ENCODE peak calls at places on chromosomes 13 and 19, in seven cellular contexts. One of them, this sample, is unnamed.

GRCh38 chr13:75993823-75994222 is 357.7 kb downstream of the LMO7 start:
- DNase-seq in WERI-Rb-1: no peak
- DNase-seq in fibroblast of pulmonary artery: peak; percentile 26
- DNase-seq in ovary: no peak
- DNase-seq in brain microvascular endothelial cell: no peak
- DNase-seq in K562: no peak
- DNase-seq in HFFc6: no peak
- DNase-seq in this sample: no peak

GRCh38 chr13:100234006-100234405 is 145.1 kb downstream of the PCCA start:
- DNase-seq in WERI-Rb-1: no peak
- DNase-seq in fibroblast of pulmonary artery: no peak
- DNase-seq in ovary: no peak
- DNase-seq in brain microvascular endothelial cell: no peak
- DNase-seq in K562: no peak
- DNase-seq in HFFc6: no peak
- DNase-seq in this sample: no peak

GRCh38 chr19:2270157-2270571 is 11.8 kb downstream of the PEAK3 start:
- DNase-seq in WERI-Rb-1: no peak
- DNase-seq in fibroblast of pulmonary artery: no peak
- DNase-seq in ovary: peak; percentile 80
- DNase-seq in brain microvascular endothelial cell: no peak
- DNase-seq in K562: peak; percentile 57
- DNase-seq in HFFc6: no peak
- DNase-seq in this sample: peak; percentile 42

GRCh38 chr19:18634612-18635290 is 2.1 kb upstream of the KLHL26 start:
- DNase-seq in WERI-Rb-1: no peak
- DNase-seq in fibroblast of pulmonary artery: no peak
- DNase-seq in ovary: no peak
- DNase-seq in brain microvascular endothelial cell: no peak
- DNase-seq in K562: no peak
- DNase-seq in HFFc6: peak; percentile 19
- DNase-seq in this sample: no peak

GRCh38 chr13:111325146-111325890 is 4.9 kb downstream of the TEX29 start:
- DNase-seq in WERI-Rb-1: no peak
- DNase-seq in fibroblast of pulmonary artery: no peak
- DNase-seq in ovary: no peak
- DNase-seq in brain microvascular endothelial cell: no peak
- DNase-seq in K562: no peak
- DNase-seq in HFFc6: no peak
- DNase-seq in this sample: no peak

GRCh38 chr19:46840157-46840942 is 10.3 kb downstream of the AP2S1 start:
- DNase-seq in WERI-Rb-1: peak; percentile 55
- DNase-seq in fibroblast of pulmonary artery: peak; percentile 78
- DNase-seq in ovary: peak; percentile 77
- DNase-seq in brain microvascular endothelial cell: peak; percentile 37
- DNase-seq in K562: peak; percentile 68
- DNase-seq in HFFc6: no peak
- DNase-seq in this sample: peak; percentile 71

GRCh38 chr13:113886561-113887112 is 22.8 kb upstream of the GAS6 start:
- DNase-seq in WERI-Rb-1: no peak
- DNase-seq in fibroblast of pulmonary artery: no peak
- DNase-seq in ovary: no peak
- DNase-seq in brain microvascular endothelial cell: no peak
- DNase-seq in K562: no peak
- DNase-seq in HFFc6: no peak
- DNase-seq in this sample: no peak

GRCh38 chr19:15866646-15867045 is 31.2 kb downstream of the CYP4F2 start:
- DNase-seq in WERI-Rb-1: no peak
- DNase-seq in fibroblast of pulmonary artery: no peak
- DNase-seq in ovary: no peak
- DNase-seq in brain microvascular endothelial cell: no peak
- DNase-seq in K562: no peak
- DNase-seq in HFFc6: no peak
- DNase-seq in this sample: no peak

GRCh38 chr13:59319276-59319675 is 844.5 kb downstream of the DIAPH3 start:
- DNase-seq in WERI-Rb-1: no peak
- DNase-seq in fibroblast of pulmonary artery: peak; percentile 25
- DNase-seq in ovary: no peak
- DNase-seq in brain microvascular endothelial cell: no peak
- DNase-seq in K562: no peak
- DNase-seq in HFFc6: no peak
- DNase-seq in this sample: no peak

GRCh38 chr19:18875726-18876125 is 20.2 kb downstream of the CERS1 start:
- DNase-seq in WERI-Rb-1: no peak
- DNase-seq in fibroblast of pulmonary artery: no peak
- DNase-seq in ovary: no peak
- DNase-seq in brain microvascular endothelial cell: no peak
- DNase-seq in K562: no peak
- DNase-seq in HFFc6: peak; percentile 43
- DNase-seq in this sample: no peak

GRCh38 chr13:27200413-27201066 is 28.9 kb upstream of the USP12 start:
- DNase-seq in WERI-Rb-1: no peak
- DNase-seq in fibroblast of pulmonary artery: no peak
- DNase-seq in ovary: no peak
- DNase-seq in brain microvascular endothelial cell: no peak
- DNase-seq in K562: no peak
- DNase-seq in HFFc6: no peak
- DNase-seq in this sample: no peak

GRCh38 chr13:74306496-74306895 is 172.3 kb upstream of the KLF12 start:
- DNase-seq in WERI-Rb-1: no peak
- DNase-seq in fibroblast of pulmonary artery: peak; percentile 20
- DNase-seq in ovary: no peak
- DNase-seq in brain microvascular endothelial cell: peak; percentile 23
- DNase-seq in K562: no peak
- DNase-seq in HFFc6: peak; percentile 15
- DNase-seq in this sample: no peak

GRCh38 chr13:97879646-97880297 is 73.7 kb upstream of the IPO5 start:
- DNase-seq in WERI-Rb-1: no peak
- DNase-seq in fibroblast of pulmonary artery: peak; percentile 77
- DNase-seq in ovary: no peak
- DNase-seq in brain microvascular endothelial cell: peak; percentile 82
- DNase-seq in K562: no peak
- DNase-seq in HFFc6: peak; percentile 83
- DNase-seq in this sample: no peak

GRCh38 chr13:48221301-48222190 is 11.5 kb upstream of the ITM2B start:
- DNase-seq in WERI-Rb-1: no peak
- DNase-seq in fibroblast of pulmonary artery: no peak
- DNase-seq in ovary: peak; percentile 49
- DNase-seq in brain microvascular endothelial cell: no peak
- DNase-seq in K562: no peak
- DNase-seq in HFFc6: no peak
- DNase-seq in this sample: no peak

GRCh38 chr13:107185889-107186288 is 618.0 kb upstream of the ARGLU1 start:
- DNase-seq in WERI-Rb-1: no peak
- DNase-seq in fibroblast of pulmonary artery: peak; percentile 53
- DNase-seq in ovary: no peak
- DNase-seq in brain microvascular endothelial cell: peak; percentile 46
- DNase-seq in K562: no peak
- DNase-seq in HFFc6: no peak
- DNase-seq in this sample: no peak

GRCh38 chr13:31807090-31807541 is 67.8 kb downstream of the RXFP2 start:
- DNase-seq in WERI-Rb-1: no peak
- DNase-seq in fibroblast of pulmonary artery: peak; percentile 16
- DNase-seq in ovary: no peak
- DNase-seq in brain microvascular endothelial cell: no peak
- DNase-seq in K562: no peak
- DNase-seq in HFFc6: no peak
- DNase-seq in this sample: peak; percentile 30

GRCh38 chr19:33500586-33500985 is 21.0 kb downstream of the PEPD start:
- DNase-seq in WERI-Rb-1: no peak
- DNase-seq in fibroblast of pulmonary artery: no peak
- DNase-seq in ovary: no peak
- DNase-seq in brain microvascular endothelial cell: no peak
- DNase-seq in K562: no peak
- DNase-seq in HFFc6: no peak
- DNase-seq in this sample: no peak

GRCh38 chr13:43755844-43756243 is 30.9 kb downstream of the ENOX1 start:
- DNase-seq in WERI-Rb-1: no peak
- DNase-seq in fibroblast of pulmonary artery: no peak
- DNase-seq in ovary: no peak
- DNase-seq in brain microvascular endothelial cell: no peak
- DNase-seq in K562: no peak
- DNase-seq in HFFc6: no peak
- DNase-seq in this sample: no peak

GRCh38 chr13:40440990-40441820 is 225.2 kb downstream of the FOXO1 start:
- DNase-seq in WERI-Rb-1: peak; percentile 18
- DNase-seq in fibroblast of pulmonary artery: peak; percentile 45
- DNase-seq in ovary: peak; percentile 80
- DNase-seq in brain microvascular endothelial cell: no peak
- DNase-seq in K562: no peak
- DNase-seq in HFFc6: no peak
- DNase-seq in this sample: peak; percentile 21

GRCh38 chr19:48568345-48568886 is 16.4 kb downstream of the SULT2B1 start:
- DNase-seq in WERI-Rb-1: peak; percentile 69
- DNase-seq in fibroblast of pulmonary artery: peak; percentile 87
- DNase-seq in ovary: peak; percentile 84
- DNase-seq in brain microvascular endothelial cell: peak; percentile 70
- DNase-seq in K562: peak; percentile 52
- DNase-seq in HFFc6: peak; percentile 89
- DNase-seq in this sample: peak; percentile 87

GRCh38 chr13:91729859-91730258 is 331.4 kb downstream of the GPC5 start:
- DNase-seq in WERI-Rb-1: no peak
- DNase-seq in fibroblast of pulmonary artery: no peak
- DNase-seq in ovary: no peak
- DNase-seq in brain microvascular endothelial cell: no peak
- DNase-seq in K562: no peak
- DNase-seq in HFFc6: no peak
- DNase-seq in this sample: no peak

GRCh38 chr13:43751624-43752023 is 35.1 kb downstream of the ENOX1 start:
- DNase-seq in WERI-Rb-1: no peak
- DNase-seq in fibroblast of pulmonary artery: peak; percentile 11
- DNase-seq in ovary: no peak
- DNase-seq in brain microvascular endothelial cell: no peak
- DNase-seq in K562: no peak
- DNase-seq in HFFc6: no peak
- DNase-seq in this sample: no peak

DNA sequence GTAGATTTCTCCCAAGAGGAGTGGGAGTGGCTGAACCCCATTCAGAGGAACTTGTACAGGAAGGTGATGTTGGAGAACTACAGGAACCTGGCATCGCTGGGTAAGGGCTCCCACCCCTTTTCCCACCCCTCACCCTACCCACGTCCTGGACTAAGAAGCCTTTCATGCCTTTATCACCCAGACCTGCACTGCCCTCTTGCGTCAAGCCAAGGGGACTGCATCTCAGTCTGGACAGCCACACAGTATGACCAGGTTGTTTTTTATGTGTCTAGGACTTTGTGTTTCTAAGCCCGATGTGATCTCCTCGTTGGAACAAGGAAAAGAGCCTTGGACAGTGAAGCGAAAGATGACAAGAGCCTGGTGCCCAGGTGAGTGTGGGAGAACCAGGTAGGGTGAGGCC is 8.8 kb downstream of the ZFP28 start:
- DNase-seq in WERI-Rb-1: peak; percentile 51
- DNase-seq in fibroblast of pulmonary artery: no peak
- DNase-seq in ovary: no peak
- DNase-seq in brain microvascular endothelial cell: no peak
- DNase-seq in K562: peak; percentile 20
- DNase-seq in HFFc6: no peak
- DNase-seq in this sample: peak; percentile 22
- TF ChIP-seq CTCF in WERI-Rb-1: peak; percentile 51
- TF ChIP-seq CTCF in fibroblast of pulmonary artery: no peak
- TF ChIP-seq CTCF in ovary: no peak
- TF ChIP-seq CTCF in brain microvascular endothelial cell: peak; percentile 39
- TF ChIP-seq CTCF in K562: peak; percentile 46
- TF ChIP-seq CTCF in HFFc6: peak; percentile 38
- TF ChIP-seq CTCF in this sample: peak; percentile 42

GRCh38 chr19:14479985-14480694 is 5.0 kb upstream of the PTGER1 start:
- DNase-seq in WERI-Rb-1: peak; percentile 67
- DNase-seq in fibroblast of pulmonary artery: no peak
- DNase-seq in ovary: no peak
- DNase-seq in brain microvascular endothelial cell: no peak
- DNase-seq in K562: peak; percentile 86
- DNase-seq in HFFc6: no peak
- DNase-seq in this sample: peak; percentile 74
- TF ChIP-seq CTCF in WERI-Rb-1: peak; percentile 96
- TF ChIP-seq CTCF in fibroblast of pulmonary artery: peak; percentile 72
- TF ChIP-seq CTCF in ovary: peak; percentile 38
- TF ChIP-seq CTCF in brain microvascular endothelial cell: peak; percentile 78
- TF ChIP-seq CTCF in K562: peak; percentile 97
- TF ChIP-seq CTCF in HFFc6: peak; percentile 94
- TF ChIP-seq CTCF in this sample: peak; percentile 88

GRCh38 chr19:8525401-8525684 is 11.4 kb upstream of the ZNF414 start:
- DNase-seq in WERI-Rb-1: no peak
- DNase-seq in fibroblast of pulmonary artery: no peak
- DNase-seq in ovary: no peak
- DNase-seq in brain microvascular endothelial cell: no peak
- DNase-seq in K562: no peak
- DNase-seq in HFFc6: no peak
- DNase-seq in this sample: no peak
- TF ChIP-seq CTCF in WERI-Rb-1: peak; percentile 56
- TF ChIP-seq CTCF in fibroblast of pulmonary artery: peak; percentile 13
- TF ChIP-seq CTCF in ovary: no peak
- TF ChIP-seq CTCF in brain microvascular endothelial cell: peak; percentile 41
- TF ChIP-seq CTCF in K562: peak; percentile 18
- TF ChIP-seq CTCF in HFFc6: peak; percentile 70
- TF ChIP-seq CTCF in this sample: peak; percentile 60

GRCh38 chr13:44801990-44802389 is 187.3 kb downstream of the NUFIP1 start:
- DNase-seq in WERI-Rb-1: no peak
- DNase-seq in fibroblast of pulmonary artery: peak; percentile 84
- DNase-seq in ovary: no peak
- DNase-seq in brain microvascular endothelial cell: peak; percentile 76
- DNase-seq in K562: no peak
- DNase-seq in HFFc6: peak; percentile 60
- DNase-seq in this sample: no peak
- TF ChIP-seq CTCF in WERI-Rb-1: no peak
- TF ChIP-seq CTCF in fibroblast of pulmonary artery: no peak
- TF ChIP-seq CTCF in ovary: no peak
- TF ChIP-seq CTCF in brain microvascular endothelial cell: peak; percentile 2
- TF ChIP-seq CTCF in K562: no peak
- TF ChIP-seq CTCF in HFFc6: no peak
- TF ChIP-seq CTCF in this sample: no peak

DNA sequence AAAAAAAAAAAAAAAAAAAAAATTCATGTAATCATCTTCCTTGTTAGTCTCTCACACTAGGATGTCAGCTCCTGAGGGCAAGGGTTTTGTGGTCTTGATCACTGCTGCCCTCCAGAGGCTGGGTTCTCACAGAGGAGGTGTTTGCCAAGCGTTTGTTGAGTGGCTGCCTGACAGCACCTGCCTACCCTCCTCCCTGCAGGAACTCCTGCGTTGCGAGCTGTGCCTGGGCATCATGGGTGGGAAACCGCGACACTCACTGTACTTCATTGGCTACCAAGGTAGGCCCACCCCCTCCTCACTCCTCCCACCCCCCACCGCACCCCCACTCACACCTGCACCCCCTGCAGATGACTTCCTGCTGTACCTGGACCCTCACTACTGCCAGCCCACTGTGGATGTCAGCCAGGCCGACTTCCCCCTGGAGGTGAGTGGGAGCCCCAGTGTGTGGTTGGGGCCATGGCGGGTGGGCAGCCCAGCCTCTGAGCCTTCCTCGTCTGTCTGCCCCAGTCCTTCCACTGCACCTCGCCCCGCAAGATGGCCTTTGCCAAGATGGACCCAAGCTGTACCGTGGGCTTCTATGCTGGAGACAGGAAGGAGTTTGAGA is 8.1 kb downstream of the ATG4D start:
- DNase-seq in WERI-Rb-1: peak; percentile 45
- DNase-seq in fibroblast of pulmonary artery: peak; percentile 49
- DNase-seq in ovary: no peak
- DNase-seq in brain microvascular endothelial cell: no peak
- DNase-seq in K562: no peak
- DNase-seq in HFFc6: peak; percentile 31
- DNase-seq in this sample: peak; percentile 35
- TF ChIP-seq CTCF in WERI-Rb-1: peak; percentile 37
- TF ChIP-seq CTCF in fibroblast of pulmonary artery: peak; percentile 20
- TF ChIP-seq CTCF in ovary: no peak
- TF ChIP-seq CTCF in brain microvascular endothelial cell: peak; percentile 35
- TF ChIP-seq CTCF in K562: peak; percentile 17
- TF ChIP-seq CTCF in HFFc6: peak; percentile 56
- TF ChIP-seq CTCF in this sample: peak; percentile 29

GRCh38 chr19:29544656-29545360 is 19.0 kb downstream of the VSTM2B start:
- DNase-seq in WERI-Rb-1: no peak
- DNase-seq in fibroblast of pulmonary artery: no peak
- DNase-seq in ovary: peak; percentile 7
- DNase-seq in brain microvascular endothelial cell: no peak
- DNase-seq in K562: no peak
- DNase-seq in HFFc6: no peak
- DNase-seq in this sample: no peak
- TF ChIP-seq CTCF in WERI-Rb-1: no peak
- TF ChIP-seq CTCF in fibroblast of pulmonary artery: no peak
- TF ChIP-seq CTCF in ovary: no peak
- TF ChIP-seq CTCF in brain microvascular endothelial cell: no peak
- TF ChIP-seq CTCF in K562: no peak
- TF ChIP-seq CTCF in HFFc6: no peak
- TF ChIP-seq CTCF in this sample: no peak